ENCODE peak calls at places on chromosomes 3 and 15, in ten cellular contexts. G is thoracic aorta; Q is psoas muscle; U is NCI-H1436; R is CD8-positive, alpha-beta T cell; I is AG10803; T is HS-27A; C is B cell; B is putamen; A is A549. J is an unnamed sample.

GRCh38 chr3:142445816-142446254 is 2.0 kb downstream of the XRN1 start:
- DNase-seq in R (no peak), I (peak), U (no peak), Q (no peak), T (no peak), G (no peak), B (no peak), A (no peak), C (no peak), J (peak)

GRCh38 chr15:99437315-99438221 is 128.2 kb upstream of the MEF2A start:
- DNase-seq in B (no peak), Q (peak), G (no peak), U (no peak), T (no peak), I (no peak), R (no peak), C (no peak), A (no peak), J (no peak)

GRCh38 chr3:23183731-23184130 is 19.4 kb upstream of the UBE2E2 start:
- DNase-seq in T (no peak), C (no peak), G (no peak), U (no peak), I (peak), Q (no peak), R (no peak), A (peak), B (no peak), J (no peak)

GRCh38 chr3:105093371-105093770 is 273.3 kb upstream of the ALCAM start:
- DNase-seq in Q (no peak), I (no peak), C (no peak), G (no peak), T (no peak), A (no peak), B (no peak), U (no peak), R (no peak), J (no peak)

GRCh38 chr3:12759097-12759679 is at the start of gene TMEM40:
- DNase-seq in U (no peak), C (no peak), G (no peak), Q (no peak), R (no peak), T (no peak), I (no peak), A (no peak), B (no peak), J (no peak)

GRCh38 chr3:158165730-158166129 is 55.8 kb downstream of the RSRC1 start:
- DNase-seq in G (no peak), T (no peak), B (no peak), R (no peak), C (no peak), A (no peak), I (peak), U (no peak), Q (no peak), J (no peak)

GRCh38 chr15:82808634-82809041 is 790 bp upstream of the WHAMM start:
- DNase-seq in Q (no peak), R (no peak), G (no peak), C (no peak), A (no peak), U (no peak), B (no peak), I (no peak), T (no peak), J (peak)

GRCh38 chr3:182414586-182414985 is 378.7 kb upstream of the ATP11B start:
- DNase-seq in G (no peak), B (no peak), I (no peak), T (no peak), U (no peak), A (no peak), C (no peak), Q (no peak), R (no peak), J (no peak)

GRCh38 chr3:25916286-25916685 is 126.4 kb downstream of the OXSM start:
- DNase-seq in G (no peak), U (no peak), I (no peak), T (no peak), C (no peak), Q (no peak), A (no peak), B (no peak), R (no peak), J (no peak)

GRCh38 chr3:182704926-182705325 is 88.4 kb upstream of the ATP11B start:
- DNase-seq in C (no peak), B (no peak), U (no peak), R (no peak), Q (no peak), I (no peak), A (no peak), G (no peak), T (no peak), J (no peak)

GRCh38 chr3:129344540-129345220 is 66.0 kb downstream of the HMCES start:
- DNase-seq in C (no peak), G (no peak), Q (peak), T (no peak), R (no peak), U (no peak), I (no peak), A (peak), B (no peak), J (no peak)

GRCh38 chr3:56132762-56133161 is 335.5 kb downstream of the ERC2 start:
- DNase-seq in I (no peak), R (no peak), G (no peak), T (no peak), A (no peak), U (no peak), C (no peak), B (no peak), Q (no peak), J (no peak)

GRCh38 chr3:194136519-194137313 is 768 bp downstream of the HES1 start:
- DNase-seq in R (no peak), C (peak), B (no peak), T (no peak), G (peak), Q (peak), I (peak), A (no peak), U (peak), J (peak)

J was measured in GM06990.